ENCODE peak calls at places on chromosomes 6 and 20, in nine cellular contexts. One of them, this sample, is unnamed.
A peak's percentile ranks its signal among the peaks of the same experiment; 100 is the strongest.

GRCh38 chr6:81806793-81807565 is 54.5 kb upstream of the TENT5A start:
- DNase-seq in AG04450: no peak
- DNase-seq in HS-27A: no peak
- DNase-seq in RKO: no peak
- DNase-seq in NCI-H2029: peak; percentile 86
- DNase-seq in fibroblast of the conjunctiva: no peak
- DNase-seq in iPS-NIHi11: no peak
- DNase-seq in cardiac fibroblast: no peak
- DNase-seq in astrocyte of the spinal cord: no peak
- DNase-seq in this sample: no peak

GRCh38 chr6:110207652-110208051 is 27.4 kb downstream of the CDC40 start:
- DNase-seq in fibroblast of the conjunctiva: no peak
- DNase-seq in AG04450: no peak
- DNase-seq in NCI-H2029: no peak
- DNase-seq in astrocyte of the spinal cord: no peak
- DNase-seq in cardiac fibroblast: no peak
- DNase-seq in iPS-NIHi11: no peak
- DNase-seq in RKO: no peak
- DNase-seq in HS-27A: no peak
- DNase-seq in this sample: no peak

GRCh38 chr6:46269447-46270229 is 98.9 kb upstream of the ENPP5 start:
- DNase-seq in iPS-NIHi11: no peak
- DNase-seq in AG04450: no peak
- DNase-seq in RKO: no peak
- DNase-seq in cardiac fibroblast: peak; percentile 9
- DNase-seq in HS-27A: no peak
- DNase-seq in NCI-H2029: no peak
- DNase-seq in astrocyte of the spinal cord: no peak
- DNase-seq in fibroblast of the conjunctiva: no peak
- DNase-seq in this sample: no peak

GRCh38 chr20:31604567-31605030 is 490 bp upstream of the ID1 start:
- DNase-seq in AG04450: no peak
- DNase-seq in fibroblast of the conjunctiva: no peak
- DNase-seq in cardiac fibroblast: no peak
- DNase-seq in NCI-H2029: no peak
- DNase-seq in iPS-NIHi11: no peak
- DNase-seq in RKO: no peak
- DNase-seq in astrocyte of the spinal cord: no peak
- DNase-seq in HS-27A: no peak
- DNase-seq in this sample: no peak

GRCh38 chr20:8809107-8809953 is 259.6 kb upstream of the PLCB4 start:
- DNase-seq in iPS-NIHi11: no peak
- DNase-seq in fibroblast of the conjunctiva: no peak
- DNase-seq in AG04450: no peak
- DNase-seq in NCI-H2029: no peak
- DNase-seq in astrocyte of the spinal cord: no peak
- DNase-seq in HS-27A: no peak
- DNase-seq in cardiac fibroblast: no peak
- DNase-seq in RKO: no peak
- DNase-seq in this sample: no peak

GRCh38 chr20:57596998-57597939 is 23.0 kb downstream of the ZBP1 start:
- DNase-seq in cardiac fibroblast: peak; percentile 44
- DNase-seq in RKO: peak; percentile 50
- DNase-seq in fibroblast of the conjunctiva: no peak
- DNase-seq in NCI-H2029: peak; percentile 36
- DNase-seq in AG04450: no peak
- DNase-seq in astrocyte of the spinal cord: peak; percentile 26
- DNase-seq in iPS-NIHi11: peak; percentile 95
- DNase-seq in HS-27A: no peak
- DNase-seq in this sample: peak; percentile 64

GRCh38 chr6:42142118-42142835 is at the start of gene C6orf132:
- DNase-seq in NCI-H2029: peak; percentile 3
- DNase-seq in RKO: peak; percentile 56
- DNase-seq in AG04450: no peak
- DNase-seq in fibroblast of the conjunctiva: no peak
- DNase-seq in iPS-NIHi11: peak; percentile 94
- DNase-seq in HS-27A: no peak
- DNase-seq in cardiac fibroblast: no peak
- DNase-seq in astrocyte of the spinal cord: peak; percentile 23
- DNase-seq in this sample: peak; percentile 58

GRCh38 chr6:99810942-99811633 is 182.9 kb downstream of the MCHR2 start:
- DNase-seq in HS-27A: no peak
- DNase-seq in fibroblast of the conjunctiva: no peak
- DNase-seq in iPS-NIHi11: no peak
- DNase-seq in NCI-H2029: no peak
- DNase-seq in AG04450: no peak
- DNase-seq in RKO: no peak
- DNase-seq in astrocyte of the spinal cord: no peak
- DNase-seq in cardiac fibroblast: no peak
- DNase-seq in this sample: no peak

GRCh38 chr20:10524643-10525042 is 89.5 kb downstream of the SLX4IP start:
- DNase-seq in cardiac fibroblast: peak; percentile 90
- DNase-seq in HS-27A: no peak
- DNase-seq in iPS-NIHi11: no peak
- DNase-seq in fibroblast of the conjunctiva: no peak
- DNase-seq in NCI-H2029: peak; percentile 43
- DNase-seq in AG04450: no peak
- DNase-seq in RKO: peak; percentile 72
- DNase-seq in astrocyte of the spinal cord: peak; percentile 34
- DNase-seq in this sample: no peak

GRCh38 chr6:71045296-71045695 is 88.4 kb upstream of the B3GAT2 start:
- DNase-seq in astrocyte of the spinal cord: no peak
- DNase-seq in NCI-H2029: no peak
- DNase-seq in RKO: no peak
- DNase-seq in HS-27A: no peak
- DNase-seq in AG04450: no peak
- DNase-seq in fibroblast of the conjunctiva: no peak
- DNase-seq in cardiac fibroblast: no peak
- DNase-seq in iPS-NIHi11: no peak
- DNase-seq in this sample: no peak

GRCh38 chr6:157229733-157230132 is 93.6 kb downstream of the TMEM242 start:
- DNase-seq in iPS-NIHi11: no peak
- DNase-seq in fibroblast of the conjunctiva: no peak
- DNase-seq in astrocyte of the spinal cord: no peak
- DNase-seq in HS-27A: no peak
- DNase-seq in cardiac fibroblast: no peak
- DNase-seq in RKO: no peak
- DNase-seq in AG04450: no peak
- DNase-seq in NCI-H2029: peak; percentile 97
- DNase-seq in this sample: no peak

GRCh38 chr6:41940759-41941279 is 789 bp downstream of the CCND3 start:
- DNase-seq in RKO: peak; percentile 46
- DNase-seq in NCI-H2029: no peak
- DNase-seq in cardiac fibroblast: peak; percentile 37
- DNase-seq in astrocyte of the spinal cord: peak; percentile 25
- DNase-seq in HS-27A: no peak
- DNase-seq in iPS-NIHi11: peak; percentile 44
- DNase-seq in fibroblast of the conjunctiva: no peak
- DNase-seq in AG04450: no peak
- DNase-seq in this sample: peak; percentile 40

This sample was measured in MG63.